ENCODE peak calls at places on chromosomes 11 and 22, in seven cellular contexts. One of them, this sample, is unnamed.

GRCh38 chr11:105489431-105489830 is 120.4 kb upstream of the GRIA4 start:
- DNase-seq in H9: no peak
- DNase-seq in IMR-90: peak
- DNase-seq in H1: no peak
- DNase-seq in mesenchymal stem cell: peak
- DNase-seq in trophoblast cell: no peak
- DNase-seq in mesendoderm: no peak
- DNase-seq in this sample: peak

GRCh38 chr22:37533995-37534394 is 14.8 kb upstream of the CARD10 start:
- DNase-seq in H9: no peak
- DNase-seq in IMR-90: peak
- DNase-seq in H1: no peak
- DNase-seq in mesenchymal stem cell: peak
- DNase-seq in trophoblast cell: no peak
- DNase-seq in mesendoderm: no peak
- DNase-seq in this sample: no peak

GRCh38 chr11:33344611-33345010 is 87.4 kb downstream of the HIPK3 start:
- DNase-seq in H9: no peak
- DNase-seq in IMR-90: peak
- DNase-seq in H1: no peak
- DNase-seq in mesenchymal stem cell: no peak
- DNase-seq in trophoblast cell: no peak
- DNase-seq in mesendoderm: no peak
- DNase-seq in this sample: no peak

GRCh38 chr22:44574581-44575343 is 76.7 kb upstream of the RTL6 start:
- DNase-seq in H9: no peak
- DNase-seq in IMR-90: no peak
- DNase-seq in H1: no peak
- DNase-seq in mesenchymal stem cell: no peak
- DNase-seq in trophoblast cell: no peak
- DNase-seq in mesendoderm: no peak
- DNase-seq in this sample: no peak

GRCh38 chr11:69374110-69374981 is 80.4 kb downstream of the MYEOV start:
- DNase-seq in H9: peak
- DNase-seq in IMR-90: no peak
- DNase-seq in H1: peak
- DNase-seq in mesenchymal stem cell: no peak
- DNase-seq in trophoblast cell: no peak
- DNase-seq in mesendoderm: no peak
- DNase-seq in this sample: no peak

GRCh38 chr11:23730307-23730998 is 766.4 kb upstream of the LUZP2 start:
- DNase-seq in H9: peak
- DNase-seq in IMR-90: no peak
- DNase-seq in H1: no peak
- DNase-seq in mesenchymal stem cell: no peak
- DNase-seq in trophoblast cell: peak
- DNase-seq in mesendoderm: no peak
- DNase-seq in this sample: no peak

GRCh38 chr11:2109541-2110019 is 29.6 kb downstream of the IGF2 start:
- DNase-seq in H9: peak
- DNase-seq in IMR-90: no peak
- DNase-seq in H1: no peak
- DNase-seq in mesenchymal stem cell: no peak
- DNase-seq in trophoblast cell: peak
- DNase-seq in mesendoderm: peak
- DNase-seq in this sample: no peak

GRCh38 chr11:74249496-74249895 is 61.9 kb downstream of the P4HA3 start:
- DNase-seq in H9: no peak
- DNase-seq in IMR-90: no peak
- DNase-seq in H1: no peak
- DNase-seq in mesenchymal stem cell: no peak
- DNase-seq in trophoblast cell: no peak
- DNase-seq in mesendoderm: no peak
- DNase-seq in this sample: no peak

GRCh38 chr22:17792289-17792688 is 18.0 kb upstream of the BID start:
- DNase-seq in H9: peak
- DNase-seq in IMR-90: no peak
- DNase-seq in H1: peak
- DNase-seq in mesenchymal stem cell: no peak
- DNase-seq in trophoblast cell: no peak
- DNase-seq in mesendoderm: peak
- DNase-seq in this sample: no peak

GRCh38 chr22:19107730-19108074 is 14.5 kb downstream of the DGCR2 start:
- DNase-seq in H9: no peak
- DNase-seq in IMR-90: no peak
- DNase-seq in H1: no peak
- DNase-seq in mesenchymal stem cell: no peak
- DNase-seq in trophoblast cell: no peak
- DNase-seq in mesendoderm: no peak
- DNase-seq in this sample: no peak

GRCh38 chr11:112961751-112962747 is 829 bp downstream of the NCAM1 start:
- DNase-seq in H9: peak
- DNase-seq in IMR-90: no peak
- DNase-seq in H1: peak
- DNase-seq in mesenchymal stem cell: peak
- DNase-seq in trophoblast cell: no peak
- DNase-seq in mesendoderm: peak
- DNase-seq in this sample: peak

GRCh38 chr11:50174189-50174588 is 141.5 kb downstream of the OR4C45 start:
- DNase-seq in H9: no peak
- DNase-seq in IMR-90: peak
- DNase-seq in H1: no peak
- DNase-seq in mesenchymal stem cell: no peak
- DNase-seq in trophoblast cell: peak
- DNase-seq in mesendoderm: no peak
- DNase-seq in this sample: no peak

GRCh38 chr11:78420796-78421209 is 3.2 kb upstream of the GAB2 start:
- DNase-seq in H9: no peak
- DNase-seq in IMR-90: peak
- DNase-seq in H1: no peak
- DNase-seq in mesenchymal stem cell: peak
- DNase-seq in trophoblast cell: peak
- DNase-seq in mesendoderm: no peak
- DNase-seq in this sample: no peak

GRCh38 chr11:83024270-83024854 is 47.3 kb downstream of the RAB30 start:
- DNase-seq in H9: no peak
- DNase-seq in IMR-90: no peak
- DNase-seq in H1: no peak
- DNase-seq in mesenchymal stem cell: no peak
- DNase-seq in trophoblast cell: no peak
- DNase-seq in mesendoderm: no peak
- DNase-seq in this sample: no peak

GRCh38 chr22:47053013-47053864 is 290.8 kb downstream of the TBC1D22A start:
- DNase-seq in H9: no peak
- DNase-seq in IMR-90: no peak
- DNase-seq in H1: no peak
- DNase-seq in mesenchymal stem cell: no peak
- DNase-seq in trophoblast cell: no peak
- DNase-seq in mesendoderm: no peak
- DNase-seq in this sample: no peak

GRCh38 chr11:68819362-68819761 is 22.4 kb downstream of the CPT1A start:
- DNase-seq in H9: no peak
- DNase-seq in IMR-90: no peak
- DNase-seq in H1: no peak
- DNase-seq in mesenchymal stem cell: no peak
- DNase-seq in trophoblast cell: no peak
- DNase-seq in mesendoderm: no peak
- DNase-seq in this sample: no peak

GRCh38 chr11:47916361-47916841 is 64.0 kb upstream of the PTPRJ start:
- DNase-seq in H9: no peak
- DNase-seq in IMR-90: no peak
- DNase-seq in H1: no peak
- DNase-seq in mesenchymal stem cell: peak
- DNase-seq in trophoblast cell: peak
- DNase-seq in mesendoderm: peak
- DNase-seq in this sample: no peak

GRCh38 chr11:47376543-47377371 is 1.6 kb downstream of the SPI1 start:
- DNase-seq in H9: no peak
- DNase-seq in IMR-90: no peak
- DNase-seq in H1: no peak
- DNase-seq in mesenchymal stem cell: no peak
- DNase-seq in trophoblast cell: no peak
- DNase-seq in mesendoderm: peak
- DNase-seq in this sample: no peak

GRCh38 chr11:23995891-23996290 is 501.0 kb upstream of the LUZP2 start:
- DNase-seq in H9: no peak
- DNase-seq in IMR-90: peak
- DNase-seq in H1: no peak
- DNase-seq in mesenchymal stem cell: peak
- DNase-seq in trophoblast cell: peak
- DNase-seq in mesendoderm: no peak
- DNase-seq in this sample: no peak

GRCh38 chr11:65576867-65577755 is 1.3 kb downstream of the EHBP1L1 start:
- DNase-seq in H9: no peak
- DNase-seq in IMR-90: peak
- DNase-seq in H1: no peak
- DNase-seq in mesenchymal stem cell: peak
- DNase-seq in trophoblast cell: peak
- DNase-seq in mesendoderm: no peak
- DNase-seq in this sample: no peak

GRCh38 chr11:65577756-65578109 is 1.9 kb downstream of the EHBP1L1 start:
- DNase-seq in H9: no peak
- DNase-seq in IMR-90: no peak
- DNase-seq in H1: no peak
- DNase-seq in mesenchymal stem cell: no peak
- DNase-seq in trophoblast cell: no peak
- DNase-seq in mesendoderm: no peak
- DNase-seq in this sample: no peak

GRCh38 chr11:65579291-65579690 is 3.4 kb downstream of the EHBP1L1 start:
- DNase-seq in H9: no peak
- DNase-seq in IMR-90: no peak
- DNase-seq in H1: no peak
- DNase-seq in mesenchymal stem cell: no peak
- DNase-seq in trophoblast cell: peak
- DNase-seq in mesendoderm: no peak
- DNase-seq in this sample: no peak

GRCh38 chr11:65578667-65579066 is 2.8 kb downstream of the EHBP1L1 start:
- DNase-seq in H9: no peak
- DNase-seq in IMR-90: no peak
- DNase-seq in H1: no peak
- DNase-seq in mesenchymal stem cell: no peak
- DNase-seq in trophoblast cell: no peak
- DNase-seq in mesendoderm: no peak
- DNase-seq in this sample: no peak

DNA sequence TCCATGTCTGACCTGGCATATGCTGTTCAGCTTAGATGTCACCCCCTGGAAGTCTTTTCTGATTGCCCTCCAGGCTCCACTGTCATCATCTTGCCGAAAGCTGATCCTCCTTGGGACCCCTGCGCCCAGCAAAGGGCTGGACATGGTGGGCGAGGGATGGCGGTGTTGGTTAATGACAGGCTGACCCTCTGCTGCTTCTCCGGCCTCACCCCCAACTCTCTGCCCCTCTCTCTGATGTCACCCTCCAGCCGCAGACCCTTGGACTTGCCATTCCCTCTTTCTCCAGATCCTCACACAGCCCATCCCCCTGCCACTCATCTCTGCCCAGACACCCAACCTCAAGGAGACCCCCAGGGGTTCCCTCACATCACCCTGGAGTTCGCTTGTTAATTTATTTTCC is 2.3 kb downstream of the EHBP1L1 start:
- DNase-seq in H9: no peak
- DNase-seq in IMR-90: no peak
- DNase-seq in H1: no peak
- DNase-seq in mesenchymal stem cell: no peak
- DNase-seq in trophoblast cell: no peak
- DNase-seq in mesendoderm: no peak
- DNase-seq in this sample: no peak
- H2BK120ac ChIP-seq in H9: no peak
- H2BK120ac ChIP-seq in IMR-90: no peak
- H2BK120ac ChIP-seq in H1: no peak
- H2BK120ac ChIP-seq in mesenchymal stem cell: no peak
- H2BK120ac ChIP-seq in trophoblast cell: no peak
- H2BK120ac ChIP-seq in mesendoderm: no peak
- H2BK120ac ChIP-seq in this sample: no peak

GRCh38 chr11:97118756-97119155 is 728.9 kb downstream of the JRKL start:
- DNase-seq in H9: no peak
- DNase-seq in IMR-90: no peak
- DNase-seq in H1: no peak
- DNase-seq in mesenchymal stem cell: peak
- DNase-seq in trophoblast cell: no peak
- DNase-seq in mesendoderm: no peak
- DNase-seq in this sample: no peak
- H2BK120ac ChIP-seq in H9: no peak
- H2BK120ac ChIP-seq in IMR-90: no peak
- H2BK120ac ChIP-seq in H1: no peak
- H2BK120ac ChIP-seq in mesenchymal stem cell: no peak
- H2BK120ac ChIP-seq in trophoblast cell: no peak
- H2BK120ac ChIP-seq in mesendoderm: no peak
- H2BK120ac ChIP-seq in this sample: no peak

GRCh38 chr11:61627831-61628753 is 47.2 kb upstream of the SYT7 start:
- DNase-seq in H9: peak
- DNase-seq in IMR-90: peak
- DNase-seq in H1: peak
- DNase-seq in mesenchymal stem cell: peak
- DNase-seq in trophoblast cell: peak
- DNase-seq in mesendoderm: peak
- DNase-seq in this sample: peak

GRCh38 chr11:61629082-61629481 is 48.2 kb upstream of the SYT7 start:
- DNase-seq in H9: no peak
- DNase-seq in IMR-90: no peak
- DNase-seq in H1: no peak
- DNase-seq in mesenchymal stem cell: no peak
- DNase-seq in trophoblast cell: no peak
- DNase-seq in mesendoderm: no peak
- DNase-seq in this sample: no peak

GRCh38 chr11:61626580-61627380 is 45.9 kb upstream of the SYT7 start:
- DNase-seq in H9: peak
- DNase-seq in IMR-90: peak
- DNase-seq in H1: peak
- DNase-seq in mesenchymal stem cell: peak
- DNase-seq in trophoblast cell: peak
- DNase-seq in mesendoderm: peak
- DNase-seq in this sample: no peak

GRCh38 chr11:61632096-61632495 is 48.1 kb upstream of the DAGLA start:
- DNase-seq in H9: no peak
- DNase-seq in IMR-90: no peak
- DNase-seq in H1: no peak
- DNase-seq in mesenchymal stem cell: no peak
- DNase-seq in trophoblast cell: no peak
- DNase-seq in mesendoderm: no peak
- DNase-seq in this sample: no peak

DNA sequence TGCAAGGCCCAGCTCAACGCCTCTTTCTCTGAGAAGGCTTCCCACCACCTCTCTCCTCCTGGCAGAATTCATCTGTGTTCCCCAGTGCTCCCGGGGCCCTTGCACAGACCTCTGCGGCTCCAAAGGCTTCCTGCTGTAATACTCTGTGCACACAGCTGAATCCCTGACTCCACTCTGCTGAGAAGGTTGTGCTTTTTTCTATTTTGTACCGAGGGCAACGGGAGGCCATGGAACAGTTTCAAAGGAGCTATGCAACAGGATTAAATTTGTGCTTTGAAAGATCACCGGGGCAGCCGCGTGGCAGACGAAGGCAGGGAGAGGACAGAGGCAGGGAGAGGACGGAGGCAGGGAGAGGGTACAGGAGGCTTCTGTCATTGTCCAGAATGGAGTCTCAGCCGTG is 49.2 kb upstream of the SYT7 start:
- DNase-seq in H9: no peak
- DNase-seq in IMR-90: no peak
- DNase-seq in H1: no peak
- DNase-seq in mesenchymal stem cell: no peak
- DNase-seq in trophoblast cell: no peak
- DNase-seq in mesendoderm: no peak
- DNase-seq in this sample: no peak
- H2BK120ac ChIP-seq in H9: no peak
- H2BK120ac ChIP-seq in IMR-90: no peak
- H2BK120ac ChIP-seq in H1: no peak
- H2BK120ac ChIP-seq in mesenchymal stem cell: no peak
- H2BK120ac ChIP-seq in trophoblast cell: no peak
- H2BK120ac ChIP-seq in mesendoderm: no peak
- H2BK120ac ChIP-seq in this sample: no peak

GRCh38 chr11:135004495-135004894 is 592.5 kb upstream of the B3GAT1 start:
- DNase-seq in H9: no peak
- DNase-seq in IMR-90: no peak
- DNase-seq in H1: no peak
- DNase-seq in mesenchymal stem cell: no peak
- DNase-seq in trophoblast cell: no peak
- DNase-seq in mesendoderm: no peak
- DNase-seq in this sample: no peak
- H2BK120ac ChIP-seq in H9: no peak
- H2BK120ac ChIP-seq in IMR-90: no peak
- H2BK120ac ChIP-seq in H1: no peak
- H2BK120ac ChIP-seq in mesenchymal stem cell: no peak
- H2BK120ac ChIP-seq in trophoblast cell: no peak
- H2BK120ac ChIP-seq in mesendoderm: no peak
- H2BK120ac ChIP-seq in this sample: no peak